ENCODE peak calls at places on chromosomes 5 and 9, in seven cellular contexts. One of them, this sample, is unnamed.

GRCh38 chr5:34682926-34683623 is 26.9 kb downstream of the RAI14 start:
- DNase-seq in SK-N-SH: no peak
- DNase-seq in K562: no peak
- DNase-seq in HCT116: peak; percentile 16
- DNase-seq in H1: peak; percentile 24
- DNase-seq in GM12878: no peak
- DNase-seq in HepG2: peak; percentile 33
- DNase-seq in this sample: peak; percentile 21

GRCh38 chr5:96142786-96143434 is 181.3 kb upstream of the ELL2 start:
- DNase-seq in GM12878: no peak
- DNase-seq in K562: no peak
- DNase-seq in HepG2: no peak
- DNase-seq in SK-N-SH: no peak
- DNase-seq in HCT116: no peak
- DNase-seq in H1: no peak
- DNase-seq in this sample: no peak

GRCh38 chr5:137660349-137660817 is 75.5 kb downstream of the KLHL3 start:
- DNase-seq in K562: peak; percentile 74
- DNase-seq in H1: peak; percentile 79
- DNase-seq in HepG2: peak; percentile 63
- DNase-seq in GM12878: peak; percentile 40
- DNase-seq in HCT116: peak; percentile 86
- DNase-seq in SK-N-SH: peak; percentile 64
- DNase-seq in this sample: peak; percentile 86

GRCh38 chr5:134503088-134503936 is 22.2 kb upstream of the JADE2 start:
- DNase-seq in K562: peak; percentile 69
- DNase-seq in GM12878: peak; percentile 53
- DNase-seq in H1: peak; percentile 59
- DNase-seq in HepG2: peak; percentile 93
- DNase-seq in HCT116: peak; percentile 77
- DNase-seq in SK-N-SH: peak; percentile 34
- DNase-seq in this sample: no peak

GRCh38 chr9:91886433-91887031 is 63.5 kb downstream of the ROR2 start:
- DNase-seq in GM12878: no peak
- DNase-seq in HepG2: no peak
- DNase-seq in SK-N-SH: no peak
- DNase-seq in K562: no peak
- DNase-seq in H1: peak; percentile 72
- DNase-seq in HCT116: no peak
- DNase-seq in this sample: no peak

GRCh38 chr9:32738501-32739172 is 44.7 kb upstream of the TMEM215 start:
- DNase-seq in GM12878: no peak
- DNase-seq in K562: no peak
- DNase-seq in H1: no peak
- DNase-seq in HepG2: no peak
- DNase-seq in HCT116: peak; percentile 46
- DNase-seq in SK-N-SH: no peak
- DNase-seq in this sample: peak; percentile 7

GRCh38 chr5:35890021-35890740 is 33.5 kb downstream of the IL7R start:
- DNase-seq in GM12878: no peak
- DNase-seq in SK-N-SH: no peak
- DNase-seq in HepG2: no peak
- DNase-seq in H1: no peak
- DNase-seq in HCT116: no peak
- DNase-seq in K562: no peak
- DNase-seq in this sample: peak; percentile 11

GRCh38 chr9:16485155-16485554 is 385.3 kb downstream of the BNC2 start:
- DNase-seq in HepG2: no peak
- DNase-seq in HCT116: no peak
- DNase-seq in H1: no peak
- DNase-seq in K562: no peak
- DNase-seq in SK-N-SH: no peak
- DNase-seq in GM12878: no peak
- DNase-seq in this sample: peak; percentile 3

GRCh38 chr9:123399803-123400378 is 43.9 kb downstream of the CRB2 start:
- DNase-seq in GM12878: no peak
- DNase-seq in K562: peak; percentile 70
- DNase-seq in HCT116: no peak
- DNase-seq in HepG2: no peak
- DNase-seq in H1: peak; percentile 93
- DNase-seq in SK-N-SH: peak; percentile 63
- DNase-seq in this sample: no peak

GRCh38 chr5:79075646-79076426 is 6.3 kb downstream of the BHMT2 start:
- DNase-seq in HepG2: no peak
- DNase-seq in H1: no peak
- DNase-seq in SK-N-SH: no peak
- DNase-seq in K562: no peak
- DNase-seq in HCT116: no peak
- DNase-seq in GM12878: no peak
- DNase-seq in this sample: no peak

GRCh38 chr5:128196791-128197190 is 113.2 kb downstream of the SLC12A2 start:
- DNase-seq in HCT116: no peak
- DNase-seq in HepG2: no peak
- DNase-seq in SK-N-SH: no peak
- DNase-seq in K562: peak; percentile 44
- DNase-seq in GM12878: no peak
- DNase-seq in H1: no peak
- DNase-seq in this sample: no peak

DNA sequence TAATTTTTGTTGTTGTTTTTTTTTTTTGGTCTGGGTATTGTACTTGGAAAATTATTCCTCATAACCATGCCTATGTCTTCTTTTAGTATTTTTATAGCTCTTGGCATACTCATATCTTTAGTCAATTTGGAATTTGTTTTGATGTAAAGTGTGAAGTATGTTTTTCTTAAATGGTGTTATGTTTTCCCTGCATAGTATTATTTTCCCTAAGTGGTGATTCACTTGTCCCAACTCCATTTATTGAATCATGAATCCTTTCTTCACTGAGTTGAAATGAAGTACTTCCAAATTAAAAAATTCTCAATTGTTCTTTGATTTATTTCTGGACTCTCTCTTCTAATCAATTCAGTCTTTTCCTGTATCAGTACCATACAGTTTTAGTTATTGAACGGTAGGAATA is 46.5 kb downstream of the POLK start:
- DNase-seq in H1: no peak
- DNase-seq in GM12878: no peak
- DNase-seq in K562: no peak
- DNase-seq in SK-N-SH: no peak
- DNase-seq in HCT116: no peak
- DNase-seq in HepG2: no peak
- DNase-seq in this sample: no peak
- TF ChIP-seq JUND in H1: no peak
- TF ChIP-seq JUND in GM12878: no peak
- TF ChIP-seq JUND in K562: no peak
- TF ChIP-seq JUND in SK-N-SH: no peak
- TF ChIP-seq JUND in HCT116: no peak
- TF ChIP-seq JUND in HepG2: no peak
- TF ChIP-seq JUND in this sample: no peak

GRCh38 chr9:120891255-120891954 is 14.4 kb upstream of the PHF19 start:
- DNase-seq in SK-N-SH: no peak
- DNase-seq in H1: no peak
- DNase-seq in GM12878: no peak
- DNase-seq in HCT116: no peak
- DNase-seq in HepG2: no peak
- DNase-seq in K562: peak; percentile 66
- DNase-seq in this sample: no peak

GRCh38 chr9:120889606-120890396 is 12.8 kb upstream of the PHF19 start:
- DNase-seq in SK-N-SH: no peak
- DNase-seq in HepG2: no peak
- DNase-seq in GM12878: no peak
- DNase-seq in K562: no peak
- DNase-seq in H1: no peak
- DNase-seq in HCT116: no peak
- DNase-seq in this sample: no peak

GRCh38 chr9:120892177-120892747 is 15.3 kb upstream of the PHF19 start:
- DNase-seq in SK-N-SH: no peak
- DNase-seq in K562: peak; percentile 19
- DNase-seq in GM12878: peak; percentile 94
- DNase-seq in HCT116: no peak
- DNase-seq in HepG2: no peak
- DNase-seq in H1: no peak
- DNase-seq in this sample: no peak

GRCh38 chr9:120888626-120889025 is 11.6 kb upstream of the PHF19 start:
- DNase-seq in HepG2: no peak
- DNase-seq in HCT116: no peak
- DNase-seq in K562: no peak
- DNase-seq in SK-N-SH: no peak
- DNase-seq in GM12878: no peak
- DNase-seq in H1: no peak
- DNase-seq in this sample: no peak

DNA sequence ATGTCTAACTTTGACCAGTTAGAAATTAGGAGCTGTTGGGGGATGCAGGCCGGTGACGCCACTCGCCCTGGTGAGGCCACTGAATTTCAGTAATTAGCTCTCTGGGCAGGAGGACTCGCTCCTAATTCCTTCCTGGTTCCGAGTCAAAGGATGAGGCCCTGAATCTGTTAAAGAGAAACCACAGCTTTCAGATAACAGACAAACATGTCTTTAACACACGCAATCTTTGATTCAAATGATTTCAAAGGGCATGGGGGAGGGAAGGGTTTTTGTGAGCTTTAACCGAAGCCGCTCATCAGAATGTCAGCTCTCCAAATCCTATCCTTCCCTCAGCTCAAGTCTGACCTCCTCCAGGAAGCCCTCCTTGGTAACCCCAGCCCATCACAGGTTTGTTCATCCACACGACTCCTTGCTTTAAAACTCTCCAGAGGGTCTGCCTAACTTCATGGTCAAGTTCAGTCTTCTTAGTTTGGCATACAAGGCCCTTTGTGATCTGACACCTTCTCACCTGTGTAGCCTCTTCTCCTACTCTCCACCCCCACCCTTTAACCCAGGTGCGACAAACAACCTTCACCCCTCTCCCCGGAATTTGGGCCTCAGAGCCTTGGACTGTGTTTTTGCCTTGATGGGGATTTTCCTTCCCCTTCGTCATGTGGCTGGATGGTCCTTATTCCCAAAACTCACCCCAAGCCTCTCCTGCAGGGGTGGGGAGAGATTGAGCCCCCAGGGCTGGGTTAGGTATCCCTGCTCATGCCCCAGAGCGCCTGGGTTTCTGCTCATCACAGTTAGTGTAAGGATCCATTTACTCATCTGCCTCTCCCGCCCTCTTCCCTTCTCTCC is 13.6 kb upstream of the PHF19 start:
- DNase-seq in HepG2: no peak
- DNase-seq in HCT116: no peak
- DNase-seq in SK-N-SH: no peak
- DNase-seq in GM12878: no peak
- DNase-seq in H1: no peak
- DNase-seq in K562: peak; percentile 38
- DNase-seq in this sample: no peak
- TF ChIP-seq JUND in HepG2: no peak
- TF ChIP-seq JUND in HCT116: no peak
- TF ChIP-seq JUND in SK-N-SH: no peak
- TF ChIP-seq JUND in GM12878: no peak
- TF ChIP-seq JUND in H1: no peak
- TF ChIP-seq JUND in K562: peak; percentile 37
- TF ChIP-seq JUND in this sample: no peak

GRCh38 chr5:156475831-156476551 is 149.0 kb downstream of the SGCD start:
- DNase-seq in GM12878: no peak
- DNase-seq in HCT116: no peak
- DNase-seq in K562: no peak
- DNase-seq in H1: no peak
- DNase-seq in SK-N-SH: no peak
- DNase-seq in HepG2: no peak
- DNase-seq in this sample: no peak

GRCh38 chr5:156473271-156473935 is 146.4 kb downstream of the SGCD start:
- DNase-seq in HepG2: no peak
- DNase-seq in GM12878: no peak
- DNase-seq in K562: no peak
- DNase-seq in HCT116: no peak
- DNase-seq in SK-N-SH: no peak
- DNase-seq in H1: no peak
- DNase-seq in this sample: no peak

GRCh38 chr5:156471893-156472292 is 144.9 kb downstream of the SGCD start:
- DNase-seq in HepG2: no peak
- DNase-seq in SK-N-SH: no peak
- DNase-seq in K562: no peak
- DNase-seq in GM12878: no peak
- DNase-seq in H1: no peak
- DNase-seq in HCT116: no peak
- DNase-seq in this sample: no peak

GRCh38 chr5:156475182-156475830 is 148.3 kb downstream of the SGCD start:
- DNase-seq in HCT116: no peak
- DNase-seq in SK-N-SH: no peak
- DNase-seq in K562: no peak
- DNase-seq in H1: no peak
- DNase-seq in GM12878: no peak
- DNase-seq in HepG2: no peak
- DNase-seq in this sample: no peak

DNA sequence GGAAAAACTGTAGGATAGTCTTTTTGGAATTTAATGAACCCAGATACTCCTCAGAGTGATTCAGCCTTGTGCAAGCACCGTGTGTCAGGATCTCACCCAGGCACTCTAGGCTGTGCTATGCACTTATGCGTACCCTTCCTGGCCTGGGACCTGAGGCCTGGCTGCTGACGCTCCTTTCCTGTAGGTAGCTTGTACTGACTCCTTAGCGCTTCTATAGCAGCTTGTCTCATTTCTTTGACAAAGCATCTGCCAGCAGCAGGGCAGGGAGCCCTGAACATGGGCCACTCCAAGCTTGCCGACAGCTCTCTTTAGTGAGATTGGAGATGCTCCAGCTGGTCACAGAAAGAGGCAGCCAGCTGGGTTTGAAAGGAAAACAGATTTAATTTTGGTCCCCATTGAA is 147.3 kb downstream of the SGCD start:
- DNase-seq in HepG2: no peak
- DNase-seq in K562: no peak
- DNase-seq in HCT116: no peak
- DNase-seq in H1: no peak
- DNase-seq in SK-N-SH: no peak
- DNase-seq in GM12878: no peak
- DNase-seq in this sample: no peak
- TF ChIP-seq JUND in HepG2: no peak
- TF ChIP-seq JUND in K562: no peak
- TF ChIP-seq JUND in HCT116: no peak
- TF ChIP-seq JUND in H1: no peak
- TF ChIP-seq JUND in SK-N-SH: no peak
- TF ChIP-seq JUND in GM12878: no peak
- TF ChIP-seq JUND in this sample: no peak

GRCh38 chr5:176577312-176578176 is 28.4 kb downstream of the CDHR2 start:
- DNase-seq in H1: no peak
- DNase-seq in SK-N-SH: no peak
- DNase-seq in HepG2: no peak
- DNase-seq in HCT116: no peak
- DNase-seq in GM12878: no peak
- DNase-seq in K562: no peak
- DNase-seq in this sample: no peak

GRCh38 chr5:176575488-176576422 is 26.6 kb downstream of the CDHR2 start:
- DNase-seq in K562: no peak
- DNase-seq in GM12878: no peak
- DNase-seq in SK-N-SH: no peak
- DNase-seq in HepG2: no peak
- DNase-seq in H1: no peak
- DNase-seq in HCT116: no peak
- DNase-seq in this sample: no peak

GRCh38 chr5:176575066-176575465 is 25.9 kb downstream of the CDHR2 start:
- DNase-seq in K562: no peak
- DNase-seq in HepG2: no peak
- DNase-seq in SK-N-SH: no peak
- DNase-seq in HCT116: no peak
- DNase-seq in GM12878: no peak
- DNase-seq in H1: no peak
- DNase-seq in this sample: no peak

GRCh38 chr5:176579323-176579722 is 30.2 kb downstream of the CDHR2 start:
- DNase-seq in HepG2: no peak
- DNase-seq in HCT116: no peak
- DNase-seq in K562: no peak
- DNase-seq in SK-N-SH: no peak
- DNase-seq in H1: no peak
- DNase-seq in GM12878: no peak
- DNase-seq in this sample: no peak

GRCh38 chr5:176578391-176578808 is 29.3 kb downstream of the CDHR2 start:
- DNase-seq in HCT116: peak; percentile 83
- DNase-seq in H1: peak; percentile 85
- DNase-seq in GM12878: no peak
- DNase-seq in HepG2: peak; percentile 45
- DNase-seq in SK-N-SH: peak; percentile 77
- DNase-seq in K562: peak; percentile 84
- DNase-seq in this sample: peak; percentile 91
- TF ChIP-seq JUND in HCT116: no peak
- TF ChIP-seq JUND in H1: no peak
- TF ChIP-seq JUND in GM12878: no peak
- TF ChIP-seq JUND in HepG2: no peak
- TF ChIP-seq JUND in SK-N-SH: no peak
- TF ChIP-seq JUND in K562: no peak
- TF ChIP-seq JUND in this sample: no peak

This sample was measured in T47D.